ENCODE peak calls at places on chromosomes 13 and 19, in seven cellular contexts. M, R, P, N, B, W and T are unnamed samples.

GRCh38 chr13:28459911-28460310 is 35.0 kb downstream of the FLT1 start:
- DNase-seq in P (no peak), N (no peak), M (no peak), R (no peak), W (no peak), B (no peak), T (no peak)

GRCh38 chr13:105462981-105463380 is 1072.5 kb downstream of the EFNB2 start:
- DNase-seq in B (no peak), N (no peak), W (no peak), P (no peak), M (no peak), R (no peak), T (no peak)

GRCh38 chr13:96988441-96988840 is 5.8 kb downstream of the OXGR1 start:
- DNase-seq in M (no peak), N (no peak), R (no peak), W (no peak), P (no peak), B (no peak), T (no peak)

GRCh38 chr19:47231215-47232054 is 436 bp upstream of the BBC3 start:
- DNase-seq in R (peak), N (peak), M (peak), W (peak), B (peak), P (no peak), T (no peak)

GRCh38 chr13:67204731-67205130 is 25.4 kb downstream of the PCDH9 start:
- DNase-seq in W (no peak), B (no peak), M (no peak), P (no peak), R (no peak), N (no peak), T (no peak)

GRCh38 chr13:36841411-36841810 is 22.4 kb downstream of the RFXAP start:
- DNase-seq in P (no peak), B (no peak), M (no peak), N (no peak), W (no peak), R (no peak), T (no peak)

GRCh38 chr13:38636756-38637155 is 50.1 kb upstream of the FREM2 start:
- DNase-seq in W (no peak), R (no peak), N (no peak), B (no peak), P (no peak), M (no peak), T (no peak)

GRCh38 chr13:83274679-83275078 is 607.6 kb downstream of the SLITRK1 start:
- DNase-seq in N (no peak), R (no peak), W (no peak), M (no peak), B (no peak), P (no peak), T (no peak)

GRCh38 chr13:28035146-28035782 is 46.8 kb upstream of the URAD start:
- DNase-seq in M (no peak), P (no peak), N (no peak), B (no peak), W (no peak), R (no peak), T (no peak)

GRCh38 chr19:3983936-3984583 is 1.2 kb downstream of the EEF2 start:
- DNase-seq in R (no peak), B (peak), P (no peak), M (no peak), N (no peak), W (peak), T (no peak)

GRCh38 chr19:38265213-38265861 is 964 bp downstream of the SPINT2 start:
- DNase-seq in N (no peak), P (no peak), R (no peak), W (peak), M (no peak), B (no peak), T (no peak)

GRCh38 chr19:6744381-6745288 is 5.2 kb downstream of the TRIP10 start:
- DNase-seq in R (no peak), B (peak), N (no peak), P (peak), M (no peak), W (peak), T (peak)

GRCh38 chr19:46951236-46951986 is 68.2 kb upstream of the NPAS1 start:
- DNase-seq in R (no peak), P (no peak), B (peak), N (no peak), M (no peak), W (no peak), T (no peak)

GRCh38 chr13:52414051-52414450 is 8.1 kb upstream of the THSD1 start:
- DNase-seq in B (no peak), N (no peak), P (no peak), W (no peak), M (no peak), R (no peak), T (no peak)

GRCh38 chr13:104641309-104641708 is 1575.1 kb upstream of the SLC10A2 start:
- DNase-seq in B (no peak), P (no peak), R (no peak), N (no peak), M (no peak), W (no peak), T (no peak)

GRCh38 chr13:104357174-104357573 is 1291.0 kb upstream of the SLC10A2 start:
- DNase-seq in M (no peak), B (no peak), N (no peak), W (no peak), P (no peak), R (no peak), T (no peak)